ENCODE peak calls at places on chromosomes 13 and 19, in nine cellular contexts. V is stimulated activated CD4-positive, alpha-beta T cell treated with anti-CD3 and anti-CD28 coated beads, Interleukin-1b, Interleukin-23, amount 100 ng/mL, for 48 hours; O is left colon; N is skeletal muscle cell; W is GM04503; H is HT1080; S is epithelial cell of esophagus; L is colonic mucosa; F is AG08395. P is an unnamed sample.

GRCh38 chr13:51883226-51883600 is 21.4 kb downstream of the CCDC70 start:
- DNase-seq in V (no peak), L (peak; percentile 4), H (no peak), S (no peak), W (no peak), O (no peak), F (no peak), N (no peak), P (no peak)

GRCh38 chr19:41588497-41589209 is 12.7 kb downstream of the CEACAM21 start:
- DNase-seq in L (no peak), N (no peak), O (no peak), F (peak; percentile 49), S (peak; percentile 56), V (no peak), H (no peak), W (no peak), P (no peak)

GRCh38 chr13:37534181-37534580 is 64.4 kb downstream of the POSTN start:
- DNase-seq in N (peak; percentile 70), F (peak; percentile 25), W (peak; percentile 63), H (peak; percentile 65), V (no peak), O (no peak), L (no peak), S (peak; percentile 75), P (no peak)

GRCh38 chr19:6048808-6049405 is 61.4 kb downstream of the RFX2 start:
- DNase-seq in S (peak; percentile 77), V (peak; percentile 70), W (no peak), H (peak; percentile 64), O (peak; percentile 72), F (peak; percentile 89), N (no peak), L (peak; percentile 87), P (peak; percentile 80)

GRCh38 chr13:85798999-85799646 is at the start of gene SLITRK6:
- DNase-seq in F (no peak), S (peak; percentile 98), N (peak; percentile 51), L (peak; percentile 18), H (peak; percentile 73), W (no peak), O (no peak), V (no peak), P (peak; percentile 5)

GRCh38 chr13:88107486-88108044 is 436.4 kb downstream of the SLITRK5 start:
- DNase-seq in V (no peak), L (no peak), N (no peak), H (no peak), S (no peak), W (no peak), F (no peak), O (no peak), P (no peak)

GRCh38 chr13:84980571-84980970 is 818.6 kb downstream of the SLITRK6 start:
- DNase-seq in L (no peak), S (no peak), V (no peak), N (no peak), O (no peak), H (no peak), F (no peak), W (no peak), P (no peak)

GRCh38 chr13:31912641-31913401 is 118.8 kb upstream of the FRY start:
- DNase-seq in W (no peak), H (no peak), F (no peak), S (peak; percentile 1), N (no peak), L (no peak), O (no peak), V (no peak), P (no peak)

GRCh38 chr19:45884682-45885555 is 1.0 kb downstream of the IRF2BP1 start:
- DNase-seq in N (no peak), F (no peak), W (no peak), O (no peak), V (no peak), L (no peak), S (peak; percentile 33), H (no peak), P (no peak)

GRCh38 chr13:53281677-53282076 is 253.1 kb downstream of the OLFM4 start:
- DNase-seq in L (no peak), V (no peak), H (no peak), S (no peak), W (no peak), N (no peak), O (no peak), F (no peak), P (no peak)

GRCh38 chr13:43874512-43875092 is 4.9 kb downstream of the CCDC122 start:
- DNase-seq in L (no peak), F (peak; percentile 16), W (no peak), O (no peak), V (no peak), N (no peak), S (peak; percentile 27), H (peak; percentile 22), P (no peak)

GRCh38 chr19:44344255-44344654 is 12.2 kb downstream of the ZNF112 start:
- DNase-seq in N (no peak), S (no peak), O (no peak), F (no peak), W (no peak), H (no peak), L (no peak), V (no peak), P (no peak)

GRCh38 chr13:109781384-109782065 is 4.9 kb downstream of the IRS2 start:
- DNase-seq in S (no peak), N (no peak), W (no peak), V (no peak), H (no peak), L (no peak), F (no peak), O (no peak), P (no peak)

GRCh38 chr13:24827799-24828198 is 63.8 kb downstream of the RNF17 start:
- DNase-seq in S (peak; percentile 65), N (no peak), L (no peak), V (no peak), H (no peak), F (no peak), W (no peak), O (no peak), P (no peak)

GRCh38 chr13:95176611-95177259 is 124.5 kb downstream of the ABCC4 start:
- DNase-seq in L (no peak), N (no peak), V (peak; percentile 15), S (no peak), W (no peak), O (no peak), F (no peak), H (no peak), P (no peak)

GRCh38 chr19:46441775-46442332 is 13.1 kb upstream of the PNMA8C start:
- DNase-seq in O (no peak), V (no peak), W (no peak), S (no peak), H (no peak), F (no peak), N (no peak), L (no peak), P (no peak)

GRCh38 chr19:50894478-50895356 is 16.5 kb downstream of the KLK4 start:
- DNase-seq in W (no peak), L (no peak), F (no peak), V (no peak), S (no peak), O (no peak), N (no peak), H (no peak), P (no peak)

GRCh38 chr19:10291554-10292205 is 1.9 kb downstream of the ICAM5 start:
- DNase-seq in F (no peak), V (no peak), H (no peak), W (no peak), S (no peak), O (no peak), L (no peak), N (no peak), P (no peak)

GRCh38 chr19:18730885-18731513 is 47.5 kb downstream of the CRTC1 start:
- DNase-seq in H (no peak), L (no peak), W (no peak), F (no peak), V (no peak), O (no peak), N (no peak), S (no peak), P (no peak)

GRCh38 chr19:5664515-5664914 is 15.8 kb downstream of the MICOS13 start:
- DNase-seq in O (no peak), N (no peak), F (no peak), W (no peak), V (no peak), L (no peak), H (no peak), S (no peak), P (no peak)

GRCh38 chr13:52158629-52159158 is 703 bp downstream of the NEK3 start:
- DNase-seq in F (peak; percentile 48), O (peak; percentile 50), S (peak; percentile 30), H (no peak), L (peak; percentile 68), N (no peak), W (no peak), V (no peak), P (no peak)

GRCh38 chr13:113291997-113292862 is 4.8 kb upstream of the LAMP1 start:
- DNase-seq in H (peak; percentile 28), N (no peak), V (no peak), W (no peak), S (peak; percentile 38), O (no peak), F (peak; percentile 57), L (peak; percentile 31), P (peak; percentile 64)

GRCh38 chr13:67238277-67238859 is 8.2 kb upstream of the PCDH9 start:
- DNase-seq in W (no peak), V (no peak), F (peak; percentile 27), L (no peak), H (peak; percentile 37), N (no peak), O (no peak), S (peak; percentile 39), P (no peak)

GRCh38 chr19:50418186-50419021 is at the start of gene SPIB:
- DNase-seq in L (no peak), N (no peak), O (no peak), W (no peak), S (no peak), H (no peak), F (no peak), V (no peak), P (no peak)

GRCh38 chr19:15649526-15649925 is 8.8 kb downstream of the CYP4F3 start:
- DNase-seq in F (no peak), N (no peak), O (no peak), V (no peak), H (no peak), S (no peak), W (no peak), L (no peak), P (no peak)

GRCh38 chr19:19860756-19861390 is 4.8 kb upstream of the ZNF253 start:
- DNase-seq in H (no peak), V (peak; percentile 66), S (peak; percentile 2), N (no peak), W (no peak), F (no peak), O (no peak), L (no peak), P (no peak)

GRCh38 chr19:10289167-10289835 is 451 bp upstream of the ICAM5 start:
- DNase-seq in H (no peak), O (peak; percentile 31), F (peak; percentile 43), W (no peak), S (peak; percentile 62), N (no peak), V (peak; percentile 74), L (peak; percentile 41), P (peak; percentile 78)

GRCh38 chr13:96824110-96824509 is 170.2 kb downstream of the OXGR1 start:
- DNase-seq in H (no peak), S (no peak), O (no peak), N (no peak), W (no peak), V (no peak), F (no peak), L (no peak), P (no peak)

GRCh38 chr19:30752876-30753275 is 380.7 kb downstream of the ZNF536 start:
- DNase-seq in S (no peak), O (no peak), L (no peak), N (no peak), F (no peak), W (no peak), H (no peak), V (no peak), P (no peak)

GRCh38 chr19:44824758-44825157 is 15.9 kb downstream of the BCAM start:
- DNase-seq in S (no peak), W (no peak), O (no peak), F (no peak), H (no peak), L (no peak), N (no peak), V (no peak), P (no peak)

GRCh38 chr13:46908511-46908910 is 11.7 kb upstream of the HTR2A start:
- DNase-seq in W (peak; percentile 93), F (peak; percentile 77), L (no peak), S (no peak), N (no peak), O (no peak), H (peak; percentile 69), V (no peak), P (no peak)

P was measured in Caco-2.